ENCODE peak calls at places on chromosomes 13 and 19, in ten cellular contexts. X is iPS DF 19.7; N is stimulated activated CD8-positive, alpha-beta memory T cell treated with anti-CD3 and anti-CD28 coated beads, Interleukin-4, amount 100 ng/mL, for 4 hours; T is activated CD4-positive, alpha-beta memory T cell treated with anti-CD3 and anti-CD28 coated beads for 36 hours; H is hypothalamus; O is psoas muscle; I is NCI-H460; M is NCI-H510A; Q is T follicular helper cell; C is stromal cell of bone marrow. B is an unnamed sample.

GRCh38 chr13:96988441-96988840 is 5.8 kb downstream of the OXGR1 start:
- DNase-seq in M (no peak), I (no peak), Q (no peak), O (no peak), H (no peak), C (no peak), T (no peak), X (no peak), N (no peak), B (no peak)

GRCh38 chr13:114282143-114282685 is 813 bp downstream of the UPF3A start:
- DNase-seq in M (no peak), N (no peak), T (peak; percentile 47), I (peak; percentile 37), O (peak; percentile 66), H (peak; percentile 3), C (peak; percentile 40), Q (no peak), X (no peak), B (peak; percentile 69)

GRCh38 chr13:30892966-30893365 is 13.1 kb upstream of the MEDAG start:
- DNase-seq in T (peak; percentile 51), M (no peak), N (no peak), H (no peak), C (no peak), O (peak; percentile 85), I (peak; percentile 26), Q (no peak), X (no peak), B (no peak)

GRCh38 chr19:15934332-15935078 is at the start of gene CYP4F11:
- DNase-seq in T (no peak), Q (no peak), C (no peak), X (no peak), N (no peak), O (peak; percentile 59), I (peak; percentile 96), H (peak; percentile 72), M (no peak), B (peak; percentile 80)

GRCh38 chr13:98966019-98966418 is 11.8 kb downstream of the DOCK9 start:
- DNase-seq in N (no peak), O (no peak), M (no peak), C (no peak), Q (no peak), H (no peak), T (no peak), X (no peak), I (no peak), B (no peak)

GRCh38 chr13:44220948-44221347 is 152.7 kb upstream of the SERP2 start:
- DNase-seq in N (no peak), H (no peak), M (no peak), I (no peak), X (no peak), C (no peak), T (no peak), Q (no peak), O (peak; percentile 60), B (no peak)

GRCh38 chr19:11236324-11237301 is 2.8 kb upstream of the ANGPTL8 start:
- DNase-seq in O (no peak), T (no peak), Q (no peak), C (no peak), M (no peak), X (no peak), H (no peak), N (no peak), I (no peak), B (no peak)

GRCh38 chr13:48562296-48563066 is 29.6 kb upstream of the RCBTB2 start:
- DNase-seq in O (no peak), T (peak; percentile 79), N (peak; percentile 40), I (no peak), H (no peak), C (no peak), Q (peak; percentile 55), M (no peak), X (no peak), B (no peak)

GRCh38 chr19:18415177-18415867 is 3.9 kb upstream of the SSBP4 start:
- DNase-seq in N (no peak), I (no peak), H (peak; percentile 35), M (no peak), Q (no peak), C (peak; percentile 65), O (peak; percentile 86), T (no peak), X (no peak), B (peak; percentile 90)

GRCh38 chr13:75363371-75363770 is 118.6 kb downstream of the TBC1D4 start:
- DNase-seq in O (no peak), X (no peak), T (no peak), Q (no peak), H (no peak), C (no peak), M (no peak), N (no peak), I (no peak), B (no peak)

GRCh38 chr13:51646041-51646670 is 61.9 kb downstream of the WDFY2 start:
- DNase-seq in X (peak; percentile 65), H (no peak), O (no peak), C (no peak), I (no peak), Q (no peak), T (no peak), N (no peak), M (no peak), B (no peak)

GRCh38 chr13:43132228-43132627 is 108.8 kb downstream of the DNAJC15 start:
- DNase-seq in I (peak; percentile 45), X (peak; percentile 78), T (no peak), O (no peak), M (no peak), N (no peak), Q (no peak), H (no peak), C (no peak), B (no peak)

GRCh38 chr13:22210134-22210930 is 539.5 kb downstream of the FGF9 start:
- DNase-seq in O (no peak), I (no peak), C (no peak), Q (no peak), H (no peak), M (no peak), X (no peak), N (no peak), T (no peak), B (no peak)

GRCh38 chr13:46329624-46330023 is 57.4 kb downstream of the RUBCNL start:
- DNase-seq in I (no peak), C (no peak), Q (no peak), N (no peak), T (no peak), H (no peak), M (no peak), X (no peak), O (no peak), B (no peak)

GRCh38 chr19:42140125-42140754 is 8.0 kb upstream of the POU2F2 start:
- DNase-seq in N (no peak), Q (no peak), H (peak; percentile 17), C (peak; percentile 43), X (no peak), M (no peak), O (peak; percentile 68), I (peak; percentile 36), T (peak; percentile 54), B (peak; percentile 72)

GRCh38 chr19:13094285-13094595 is 8.4 kb downstream of the LYL1 start:
- DNase-seq in N (no peak), M (no peak), X (no peak), Q (no peak), T (no peak), C (no peak), I (no peak), H (peak; percentile 55), O (no peak), B (no peak)

GRCh38 chr13:36601186-36601585 is 72.6 kb upstream of the SERTM1 start:
- DNase-seq in X (no peak), N (no peak), M (no peak), T (no peak), H (no peak), C (no peak), I (no peak), O (no peak), Q (no peak), B (no peak)

GRCh38 chr19:8609210-8610040 is 1.1 kb downstream of the ADAMTS10 start:
- DNase-seq in Q (no peak), H (peak; percentile 9), T (peak; percentile 45), M (no peak), X (no peak), O (peak; percentile 74), N (no peak), I (no peak), C (peak; percentile 27), B (no peak)

GRCh38 chr19:2488942-2489731 is 13.2 kb downstream of the GADD45B start:
- DNase-seq in H (peak; percentile 49), T (no peak), M (no peak), I (no peak), C (no peak), Q (no peak), O (peak; percentile 83), X (no peak), N (no peak), B (no peak)

GRCh38 chr19:53192771-53193533 is at the start of gene ZNF665:
- DNase-seq in I (no peak), N (peak; percentile 68), X (peak; percentile 52), M (no peak), Q (peak; percentile 57), H (peak; percentile 81), T (peak; percentile 92), O (peak; percentile 91), C (peak; percentile 83), B (peak; percentile 91)

GRCh38 chr13:97189943-97190342 is 32.2 kb upstream of the MBNL2 start:
- DNase-seq in M (no peak), C (no peak), O (no peak), T (no peak), H (no peak), X (no peak), I (no peak), N (no peak), Q (no peak), B (no peak)

GRCh38 chr19:48190288-48191284 is 20.1 kb downstream of the ZSWIM9 start:
- DNase-seq in T (peak; percentile 73), X (peak; percentile 97), I (no peak), M (no peak), Q (peak; percentile 67), H (peak; percentile 74), N (peak; percentile 49), C (peak; percentile 38), O (no peak), B (peak; percentile 50)

GRCh38 chr19:3056454-3057016 is 5.8 kb downstream of the TLE5 start:
- DNase-seq in M (no peak), I (no peak), T (no peak), H (no peak), C (no peak), O (no peak), X (no peak), N (no peak), Q (no peak), B (no peak)

GRCh38 chr13:21625366-21625765 is 21.4 kb upstream of the MICU2 start:
- DNase-seq in O (no peak), H (no peak), I (peak; percentile 36), M (peak; percentile 4), C (no peak), X (peak; percentile 7), N (no peak), T (no peak), Q (no peak), B (no peak)

GRCh38 chr13:61084983-61085382 is 330.7 kb downstream of the PCDH20 start:
- DNase-seq in X (no peak), H (no peak), I (no peak), O (no peak), C (no peak), M (no peak), Q (no peak), T (no peak), N (no peak), B (no peak)

GRCh38 chr19:3403489-3404323 is 37.3 kb downstream of the NFIC start:
- DNase-seq in I (no peak), Q (no peak), M (no peak), C (peak; percentile 90), X (no peak), T (no peak), O (peak; percentile 95), N (no peak), H (peak; percentile 90), B (peak; percentile 88)

GRCh38 chr13:88887045-88887662 is 1216.0 kb downstream of the SLITRK5 start:
- DNase-seq in C (no peak), O (peak; percentile 14), M (no peak), X (no peak), N (no peak), H (no peak), I (no peak), T (no peak), Q (no peak), B (no peak)

GRCh38 chr13:60267498-60268202 is 103.9 kb upstream of the DIAPH3 start:
- DNase-seq in M (no peak), Q (no peak), H (no peak), O (no peak), T (peak; percentile 31), X (peak; percentile 25), N (no peak), I (no peak), C (no peak), B (no peak)

B was measured in sciatic nerve.